ENCODE peak calls at places on chromosomes 5 and 9, in ten cellular contexts. H, M, Y, T, S, F, O, R, E and U are unnamed samples.

GRCh38 chr5:172453206-172453985 is 929 bp downstream of the SH3PXD2B start:
- DNase-seq in H (no peak), M (peak), Y (peak), T (no peak), S (peak), F (no peak), O (no peak), R (no peak), E (no peak), U (no peak)

GRCh38 chr5:157161996-157162395 is 4.1 kb downstream of the GARIN3 start:
- DNase-seq in H (no peak), M (no peak), Y (no peak), T (no peak), S (no peak), F (no peak), O (no peak), R (no peak), E (no peak), U (no peak)

GRCh38 chr5:20305463-20305862 is 317.5 kb upstream of the CDH18 start:
- DNase-seq in H (no peak), M (no peak), Y (no peak), T (no peak), S (no peak), F (no peak), O (no peak), R (no peak), E (no peak), U (no peak)

GRCh38 chr9:124652203-124652992 is 118.7 kb downstream of the NR6A1 start:
- DNase-seq in H (no peak), M (no peak), Y (no peak), T (no peak), S (no peak), F (no peak), O (no peak), R (no peak), E (no peak), U (no peak)

GRCh38 chr9:129497064-129497836 is 123.7 kb downstream of the C9orf50 start:
- DNase-seq in H (no peak), M (no peak), Y (peak), T (no peak), S (no peak), F (no peak), O (no peak), R (no peak), E (no peak), U (no peak)

GRCh38 chr9:131546336-131547084 is 1.2 kb downstream of the PRRT1B start:
- DNase-seq in H (peak), M (peak), Y (no peak), T (peak), S (peak), F (no peak), O (no peak), R (no peak), E (no peak), U (no peak)

GRCh38 chr5:56119050-56119449 is 114.1 kb downstream of the ANKRD55 start:
- DNase-seq in H (no peak), M (no peak), Y (no peak), T (no peak), S (no peak), F (no peak), O (no peak), R (no peak), E (no peak), U (no peak)

GRCh38 chr9:104608336-104608735 is 2.9 kb upstream of the OR13C2 start:
- DNase-seq in H (peak), M (no peak), Y (no peak), T (no peak), S (no peak), F (no peak), O (no peak), R (no peak), E (no peak), U (no peak)

GRCh38 chr9:71036501-71036900 is 84.9 kb downstream of the TRPM3 start:
- DNase-seq in H (peak), M (peak), Y (peak), T (no peak), S (no peak), F (no peak), O (no peak), R (no peak), E (no peak), U (no peak)

GRCh38 chr5:32317056-32317455 is 4.3 kb upstream of the MTMR12 start:
- DNase-seq in H (no peak), M (no peak), Y (no peak), T (no peak), S (no peak), F (no peak), O (no peak), R (no peak), E (no peak), U (no peak)

GRCh38 chr5:42943931-42944631 is 96.0 kb downstream of the ANXA2R start:
- DNase-seq in H (no peak), M (no peak), Y (no peak), T (no peak), S (peak), F (no peak), O (no peak), R (no peak), E (no peak), U (no peak)

GRCh38 chr5:61401726-61402125 is 69.7 kb downstream of the ZSWIM6 start:
- DNase-seq in H (no peak), M (no peak), Y (no peak), T (no peak), S (no peak), F (no peak), O (no peak), R (no peak), E (no peak), U (no peak)

GRCh38 chr9:112559629-112560413 is 73.2 kb downstream of the KIAA1958 start:
- DNase-seq in H (no peak), M (no peak), Y (no peak), T (no peak), S (no peak), F (no peak), O (no peak), R (no peak), E (no peak), U (no peak)

GRCh38 chr9:98860871-98861293 is 53.4 kb downstream of the GALNT12 start:
- DNase-seq in H (peak), M (no peak), Y (peak), T (no peak), S (peak), F (no peak), O (no peak), R (no peak), E (peak), U (peak)

GRCh38 chr9:33884856-33885701 is 68.1 kb downstream of the UBE2R2 start:
- DNase-seq in H (peak), M (peak), Y (peak), T (no peak), S (no peak), F (no peak), O (no peak), R (no peak), E (no peak), U (no peak)

GRCh38 chr9:20848490-20848889 is 164.4 kb downstream of the FOCAD start:
- DNase-seq in H (no peak), M (no peak), Y (no peak), T (no peak), S (no peak), F (no peak), O (no peak), R (no peak), E (no peak), U (no peak)

GRCh38 chr5:38724301-38725030 is 121.3 kb upstream of the OSMR start:
- DNase-seq in H (no peak), M (no peak), Y (no peak), T (no peak), S (no peak), F (no peak), O (no peak), R (no peak), E (no peak), U (no peak)

GRCh38 chr5:172418847-172419810 is 35.2 kb downstream of the SH3PXD2B start:
- DNase-seq in H (no peak), M (no peak), Y (peak), T (no peak), S (no peak), F (no peak), O (no peak), R (no peak), E (no peak), U (no peak)

GRCh38 chr5:175728316-175728715 is 70.4 kb downstream of the HRH2 start:
- DNase-seq in H (no peak), M (no peak), Y (no peak), T (no peak), S (no peak), F (no peak), O (no peak), R (no peak), E (no peak), U (no peak)

GRCh38 chr5:81609810-81610375 is 141.0 kb downstream of the SSBP2 start:
- DNase-seq in H (no peak), M (no peak), Y (no peak), T (no peak), S (no peak), F (no peak), O (no peak), R (no peak), E (no peak), U (no peak)

GRCh38 chr9:113623851-113624485 is 160.4 kb downstream of the RGS3 start:
- DNase-seq in H (no peak), M (no peak), Y (no peak), T (no peak), S (peak), F (no peak), O (no peak), R (no peak), E (no peak), U (no peak)

GRCh38 chr5:116521173-116521872 is 53.3 kb downstream of the SEMA6A start:
- DNase-seq in H (no peak), M (no peak), Y (no peak), T (no peak), S (no peak), F (no peak), O (no peak), R (no peak), E (no peak), U (no peak)

GRCh38 chr9:16986441-16987387 is 116.2 kb upstream of the BNC2 start:
- DNase-seq in H (no peak), M (no peak), Y (no peak), T (no peak), S (no peak), F (no peak), O (no peak), R (no peak), E (no peak), U (no peak)

GRCh38 chr9:38036359-38037084 is 32.5 kb downstream of the SHB start:
- DNase-seq in H (no peak), M (no peak), Y (no peak), T (no peak), S (peak), F (no peak), O (no peak), R (no peak), E (no peak), U (peak)

GRCh38 chr9:135641745-135642144 is 2.4 kb upstream of the GLT6D1 start:
- DNase-seq in H (no peak), M (no peak), Y (no peak), T (no peak), S (no peak), F (no peak), O (no peak), R (no peak), E (no peak), U (no peak)

GRCh38 chr9:99052849-99053715 is 51.8 kb upstream of the TGFBR1 start:
- DNase-seq in H (no peak), M (no peak), Y (no peak), T (no peak), S (no peak), F (no peak), O (no peak), R (no peak), E (no peak), U (no peak)

GRCh38 chr5:137141779-137142178 is 357.3 kb downstream of the SPOCK1 start:
- DNase-seq in H (no peak), M (no peak), Y (no peak), T (no peak), S (no peak), F (no peak), O (no peak), R (no peak), E (no peak), U (no peak)

GRCh38 chr9:95874303-95874988 is 1.0 kb upstream of the ERCC6L2 start:
- DNase-seq in H (no peak), M (no peak), Y (no peak), T (no peak), S (peak), F (no peak), O (peak), R (no peak), E (no peak), U (no peak)

GRCh38 chr9:34993502-34994428 is 4.2 kb downstream of the DNAJB5 start:
- DNase-seq in H (no peak), M (no peak), Y (peak), T (no peak), S (peak), F (no peak), O (no peak), R (no peak), E (no peak), U (no peak)

GRCh38 chr5:59401637-59402036 is 491.9 kb downstream of the PDE4D start:
- DNase-seq in H (no peak), M (no peak), Y (no peak), T (no peak), S (no peak), F (no peak), O (no peak), R (no peak), E (no peak), U (no peak)

GRCh38 chr5:87113848-87114247 is 153.8 kb upstream of the RASA1 start:
- DNase-seq in H (no peak), M (peak), Y (no peak), T (no peak), S (no peak), F (no peak), O (no peak), R (no peak), E (no peak), U (no peak)

GRCh38 chr5:179530069-179530998 is 20.0 kb upstream of the RUFY1 start:
- DNase-seq in H (no peak), M (no peak), Y (peak), T (peak), S (peak), F (peak), O (peak), R (peak), E (no peak), U (no peak)

GRCh38 chr9:115234094-115234493 is 116.1 kb upstream of the TNC start:
- DNase-seq in H (peak), M (peak), Y (no peak), T (no peak), S (no peak), F (no peak), O (no peak), R (no peak), E (no peak), U (no peak)

GRCh38 chr9:34185778-34186551 is 7.1 kb downstream of the UBAP1 start:
- DNase-seq in H (peak), M (peak), Y (no peak), T (no peak), S (no peak), F (no peak), O (no peak), R (peak), E (no peak), U (no peak)